ENCODE peak calls at places on chromosomes 6 and 20, in eight cellular contexts. W, J, U, Z, S, E, C and K are unnamed samples.

GRCh38 chr20:63839620-63840019 is 8.6 kb upstream of the ZBTB46 start:
- DNase-seq in W (no peak), J (no peak), U (no peak), Z (no peak), S (no peak), E (no peak), C (no peak), K (no peak)

GRCh38 chr6:56789342-56789741 is 146.7 kb upstream of the DST start:
- DNase-seq in W (no peak), J (no peak), U (no peak), Z (no peak), S (no peak), E (no peak), C (no peak), K (no peak)

GRCh38 chr6:35170166-35170565 is 29.0 kb upstream of the TCP11 start:
- DNase-seq in W (no peak), J (no peak), U (no peak), Z (no peak), S (no peak), E (peak; percentile 73), C (no peak), K (no peak)

GRCh38 chr20:62587757-62588402 is 54.4 kb upstream of the SLCO4A1 start:
- DNase-seq in W (no peak), J (no peak), U (no peak), Z (peak; percentile 36), S (no peak), E (peak; percentile 43), C (no peak), K (no peak)

GRCh38 chr20:3250091-3250504 is 11.1 kb upstream of the SLC4A11 start:
- DNase-seq in W (no peak), J (no peak), U (no peak), Z (peak; percentile 21), S (no peak), E (peak; percentile 21), C (no peak), K (no peak)

GRCh38 chr6:139927742-139928305 is 553.4 kb upstream of the CITED2 start:
- DNase-seq in W (no peak), J (no peak), U (no peak), Z (no peak), S (no peak), E (no peak), C (no peak), K (no peak)

GRCh38 chr6:108492131-108492766 is 68.5 kb upstream of the FOXO3 start:
- DNase-seq in W (no peak), J (no peak), U (no peak), Z (peak; percentile 45), S (no peak), E (peak; percentile 57), C (no peak), K (no peak)

GRCh38 chr6:17001188-17001587 is 100.7 kb upstream of the STMND1 start:
- DNase-seq in W (no peak), J (no peak), U (no peak), Z (no peak), S (no peak), E (peak; percentile 60), C (no peak), K (no peak)

GRCh38 chr6:165574770-165575549 is 88.1 kb downstream of the PDE10A start:
- DNase-seq in W (no peak), J (no peak), U (no peak), Z (peak; percentile 67), S (no peak), E (no peak), C (no peak), K (no peak)

GRCh38 chr6:37207903-37208456 is 38.0 kb downstream of the PIM1 start:
- DNase-seq in W (peak; percentile 92), J (peak; percentile 64), U (no peak), Z (peak; percentile 75), S (peak; percentile 85), E (peak; percentile 79), C (peak; percentile 96), K (peak; percentile 91)